ENCODE peak calls at places on chromosome 3, in seven cellular contexts. One of them, this sample, is unnamed.

GRCh38 chr3:179450901-179451334 is 352 bp downstream of the GNB4 start:
- DNase-seq in heart left ventricle: peak; percentile 78
- DNase-seq in GM13977: no peak
- DNase-seq in esophagus squamous epithelium: no peak
- DNase-seq in omental fat pad: no peak
- DNase-seq in PC-3: no peak
- DNase-seq in Calu3: no peak
- DNase-seq in this sample: no peak

GRCh38 chr3:9157651-9158383 is 91.6 kb downstream of the SRGAP3 start:
- DNase-seq in heart left ventricle: no peak
- DNase-seq in GM13977: no peak
- DNase-seq in esophagus squamous epithelium: no peak
- DNase-seq in omental fat pad: no peak
- DNase-seq in PC-3: no peak
- DNase-seq in Calu3: no peak
- DNase-seq in this sample: no peak

GRCh38 chr3:43953814-43954241 is 263.1 kb downstream of the ABHD5 start:
- DNase-seq in heart left ventricle: no peak
- DNase-seq in GM13977: no peak
- DNase-seq in esophagus squamous epithelium: no peak
- DNase-seq in omental fat pad: no peak
- DNase-seq in PC-3: peak; percentile 70
- DNase-seq in Calu3: no peak
- DNase-seq in this sample: no peak

GRCh38 chr3:168812234-168812633 is 716.5 kb upstream of the GOLIM4 start:
- DNase-seq in heart left ventricle: no peak
- DNase-seq in GM13977: no peak
- DNase-seq in esophagus squamous epithelium: no peak
- DNase-seq in omental fat pad: no peak
- DNase-seq in PC-3: no peak
- DNase-seq in Calu3: no peak
- DNase-seq in this sample: no peak

GRCh38 chr3:71101014-71101413 is 482.5 kb downstream of the FOXP1 start:
- DNase-seq in heart left ventricle: no peak
- DNase-seq in GM13977: no peak
- DNase-seq in esophagus squamous epithelium: no peak
- DNase-seq in omental fat pad: no peak
- DNase-seq in PC-3: peak; percentile 93
- DNase-seq in Calu3: no peak
- DNase-seq in this sample: no peak

GRCh38 chr3:50581459-50581842 is 12.1 kb downstream of the HEMK1 start:
- DNase-seq in heart left ventricle: no peak
- DNase-seq in GM13977: no peak
- DNase-seq in esophagus squamous epithelium: no peak
- DNase-seq in omental fat pad: no peak
- DNase-seq in PC-3: no peak
- DNase-seq in Calu3: no peak
- DNase-seq in this sample: no peak

GRCh38 chr3:133595341-133595740 is 21.9 kb downstream of the CDV3 start:
- DNase-seq in heart left ventricle: no peak
- DNase-seq in GM13977: no peak
- DNase-seq in esophagus squamous epithelium: no peak
- DNase-seq in omental fat pad: no peak
- DNase-seq in PC-3: peak; percentile 38
- DNase-seq in Calu3: no peak
- DNase-seq in this sample: no peak

GRCh38 chr3:189983612-189984011 is 137.1 kb downstream of the P3H2 start:
- DNase-seq in heart left ventricle: no peak
- DNase-seq in GM13977: no peak
- DNase-seq in esophagus squamous epithelium: no peak
- DNase-seq in omental fat pad: no peak
- DNase-seq in PC-3: no peak
- DNase-seq in Calu3: no peak
- DNase-seq in this sample: no peak

GRCh38 chr3:98561727-98562521 is 30.1 kb downstream of the GPR15 start:
- DNase-seq in heart left ventricle: no peak
- DNase-seq in GM13977: no peak
- DNase-seq in esophagus squamous epithelium: no peak
- DNase-seq in omental fat pad: no peak
- DNase-seq in PC-3: peak; percentile 50
- DNase-seq in Calu3: no peak
- DNase-seq in this sample: no peak

DNA sequence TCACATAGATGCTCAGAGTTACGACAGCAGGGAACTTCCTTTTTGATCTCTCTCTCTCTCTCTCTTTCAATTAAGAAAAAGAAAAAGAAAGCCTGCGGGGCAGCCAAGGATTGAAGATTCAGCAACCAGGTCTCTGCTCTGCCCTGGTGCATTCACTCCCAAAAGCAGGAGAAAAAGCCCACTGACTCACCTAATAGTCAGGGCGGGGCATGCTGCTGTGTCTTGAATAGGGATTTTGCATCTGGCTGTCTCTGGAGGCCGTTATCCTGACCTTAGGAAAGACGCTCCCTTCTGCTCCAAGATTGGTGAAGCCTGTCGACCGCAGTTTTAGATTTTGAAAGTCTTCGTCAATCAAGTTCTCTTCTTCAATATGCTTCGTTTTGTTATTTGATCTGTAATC is 20.8 kb upstream of the ITGB5 start:
- DNase-seq in heart left ventricle: no peak
- DNase-seq in GM13977: no peak
- DNase-seq in esophagus squamous epithelium: no peak
- DNase-seq in omental fat pad: no peak
- DNase-seq in PC-3: no peak
- DNase-seq in Calu3: no peak
- DNase-seq in this sample: no peak
- TF ChIP-seq CTCF in heart left ventricle: no peak
- TF ChIP-seq CTCF in GM13977: no peak
- TF ChIP-seq CTCF in esophagus squamous epithelium: no peak
- TF ChIP-seq CTCF in omental fat pad: no peak
- TF ChIP-seq CTCF in PC-3: no peak
- TF ChIP-seq CTCF in Calu3: no peak
- TF ChIP-seq CTCF in this sample: no peak

DNA sequence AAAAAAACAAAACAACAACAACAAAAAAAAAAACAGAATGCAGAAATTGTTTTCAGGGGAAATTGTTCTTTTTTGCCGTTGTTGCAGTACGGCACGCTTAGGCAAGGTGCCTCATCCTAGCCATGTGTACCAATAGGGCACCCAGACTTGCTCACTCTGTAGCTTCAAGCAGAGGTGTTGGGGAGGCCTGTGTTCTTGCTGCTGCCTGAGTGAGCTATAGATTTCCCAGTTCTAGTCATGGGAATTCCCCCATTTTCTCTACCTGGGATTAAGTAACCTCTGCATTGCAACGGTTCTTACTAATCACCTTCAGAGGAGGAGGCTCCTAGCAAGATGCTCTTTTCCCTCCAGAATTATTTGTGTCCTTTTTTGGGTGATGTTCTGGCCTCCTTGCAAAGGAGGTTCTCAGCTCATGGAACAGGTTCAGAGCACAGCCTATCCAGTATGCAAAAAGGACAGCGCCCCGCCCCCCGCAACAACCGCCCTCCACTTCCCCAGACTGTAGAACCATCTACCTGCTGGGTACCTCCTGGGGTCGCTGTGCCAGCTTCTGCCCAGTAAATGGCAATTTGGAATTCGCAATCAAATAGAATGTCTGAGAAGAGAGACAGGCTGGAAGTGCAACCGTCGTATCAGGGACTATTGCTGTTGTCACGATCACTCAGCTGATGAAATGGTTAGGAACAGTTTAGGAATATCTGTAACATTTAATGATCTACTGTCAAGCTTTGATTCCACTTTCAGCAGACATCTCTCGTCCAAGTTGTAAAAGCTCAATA is 13.1 kb upstream of the PARL start:
- DNase-seq in heart left ventricle: no peak
- DNase-seq in GM13977: no peak
- DNase-seq in esophagus squamous epithelium: no peak
- DNase-seq in omental fat pad: no peak
- DNase-seq in PC-3: no peak
- DNase-seq in Calu3: no peak
- DNase-seq in this sample: no peak
- TF ChIP-seq CTCF in heart left ventricle: no peak
- TF ChIP-seq CTCF in GM13977: peak; percentile 17
- TF ChIP-seq CTCF in esophagus squamous epithelium: no peak
- TF ChIP-seq CTCF in omental fat pad: no peak
- TF ChIP-seq CTCF in PC-3: peak; percentile 39
- TF ChIP-seq CTCF in Calu3: no peak
- TF ChIP-seq CTCF in this sample: no peak

DNA sequence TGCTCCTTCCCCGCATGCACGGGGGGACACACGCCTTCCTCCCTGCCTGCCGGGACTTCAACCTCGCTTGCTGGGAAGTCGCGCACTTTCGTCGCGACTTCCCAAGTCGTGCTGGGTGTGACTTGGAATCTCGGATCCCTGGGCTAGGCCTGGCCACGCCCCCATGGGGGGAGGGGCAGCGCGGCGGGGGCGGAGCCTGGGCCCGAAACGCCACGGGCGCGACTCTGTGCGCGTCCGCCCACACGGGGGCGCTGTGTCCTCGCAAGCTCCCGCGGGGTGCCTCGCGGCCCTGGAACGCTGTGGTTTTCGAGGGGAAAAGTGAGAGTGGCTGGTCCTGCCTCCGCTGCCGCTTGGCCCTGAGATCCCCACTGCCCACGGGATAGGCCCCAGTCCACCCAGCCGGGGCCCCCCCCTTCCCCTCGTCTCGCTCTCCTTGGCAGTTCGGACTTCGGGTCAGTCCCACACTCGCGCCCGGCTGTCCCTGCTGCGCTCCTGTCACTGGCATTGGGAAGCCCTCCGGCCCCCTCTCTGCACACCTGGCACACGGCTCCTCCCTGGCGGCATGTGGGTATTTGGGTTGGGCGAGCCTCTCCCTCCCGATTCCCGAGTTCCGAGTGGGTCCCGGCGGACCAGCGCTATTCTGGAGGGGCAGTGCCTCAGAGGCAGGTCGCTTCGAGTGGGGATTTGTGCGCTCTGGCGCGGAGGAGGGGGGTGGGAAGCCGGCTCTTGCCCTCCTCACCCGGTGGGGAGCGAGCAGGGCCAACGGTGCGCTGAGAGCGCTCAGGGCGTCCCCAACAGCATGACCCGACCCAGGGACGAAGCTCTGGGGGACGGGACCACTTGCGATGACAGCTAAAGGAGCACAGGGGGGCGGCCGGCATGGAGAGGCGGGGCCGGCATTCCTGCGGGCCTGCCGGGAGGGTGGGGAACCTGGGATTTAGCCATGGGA is 23.6 kb downstream of the SEC61A1 start:
- DNase-seq in heart left ventricle: peak; percentile 95
- DNase-seq in GM13977: peak; percentile 87
- DNase-seq in esophagus squamous epithelium: no peak
- DNase-seq in omental fat pad: peak; percentile 88
- DNase-seq in PC-3: no peak
- DNase-seq in Calu3: peak; percentile 82
- DNase-seq in this sample: no peak
- TF ChIP-seq CTCF in heart left ventricle: peak; percentile 99
- TF ChIP-seq CTCF in GM13977: peak; percentile 95
- TF ChIP-seq CTCF in esophagus squamous epithelium: peak; percentile 95
- TF ChIP-seq CTCF in omental fat pad: no peak
- TF ChIP-seq CTCF in PC-3: peak; percentile 14
- TF ChIP-seq CTCF in Calu3: peak; percentile 82
- TF ChIP-seq CTCF in this sample: peak; percentile 76

DNA sequence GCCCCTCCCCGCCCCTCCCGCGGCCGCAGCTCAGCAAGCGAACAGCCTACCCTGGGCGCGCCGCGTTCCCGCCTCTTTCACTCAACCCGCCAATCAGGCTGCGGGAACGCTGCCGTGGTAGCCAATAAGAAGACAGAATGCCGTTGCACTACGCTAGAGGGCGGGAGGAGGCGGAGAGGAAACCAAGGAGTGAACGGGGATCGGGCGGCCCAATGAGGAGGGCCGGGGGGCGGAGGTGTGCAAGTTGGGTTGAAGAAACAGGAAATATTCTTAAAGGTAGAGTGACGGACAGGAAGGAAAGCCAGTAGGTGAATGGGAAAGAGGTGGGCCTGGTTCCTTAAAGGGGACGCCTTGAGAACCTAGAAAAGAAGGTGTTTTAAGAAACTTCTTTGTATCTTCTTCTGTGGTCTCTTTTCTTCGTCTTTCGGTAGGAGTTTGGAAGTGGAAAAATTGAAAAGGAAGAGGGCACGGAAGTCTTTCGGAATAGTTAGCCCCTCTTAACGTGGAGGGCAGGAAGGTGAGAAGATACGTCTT is 283 bp upstream of the USF3 start:
- DNase-seq in heart left ventricle: peak; percentile 99
- DNase-seq in GM13977: peak; percentile 99
- DNase-seq in esophagus squamous epithelium: peak; percentile 97
- DNase-seq in omental fat pad: peak; percentile 93
- DNase-seq in PC-3: peak; percentile 99
- DNase-seq in Calu3: peak; percentile 98
- DNase-seq in this sample: peak; percentile 99
- TF ChIP-seq CTCF in heart left ventricle: no peak
- TF ChIP-seq CTCF in GM13977: no peak
- TF ChIP-seq CTCF in esophagus squamous epithelium: no peak
- TF ChIP-seq CTCF in omental fat pad: no peak
- TF ChIP-seq CTCF in PC-3: no peak
- TF ChIP-seq CTCF in Calu3: no peak
- TF ChIP-seq CTCF in this sample: peak; percentile 22

DNA sequence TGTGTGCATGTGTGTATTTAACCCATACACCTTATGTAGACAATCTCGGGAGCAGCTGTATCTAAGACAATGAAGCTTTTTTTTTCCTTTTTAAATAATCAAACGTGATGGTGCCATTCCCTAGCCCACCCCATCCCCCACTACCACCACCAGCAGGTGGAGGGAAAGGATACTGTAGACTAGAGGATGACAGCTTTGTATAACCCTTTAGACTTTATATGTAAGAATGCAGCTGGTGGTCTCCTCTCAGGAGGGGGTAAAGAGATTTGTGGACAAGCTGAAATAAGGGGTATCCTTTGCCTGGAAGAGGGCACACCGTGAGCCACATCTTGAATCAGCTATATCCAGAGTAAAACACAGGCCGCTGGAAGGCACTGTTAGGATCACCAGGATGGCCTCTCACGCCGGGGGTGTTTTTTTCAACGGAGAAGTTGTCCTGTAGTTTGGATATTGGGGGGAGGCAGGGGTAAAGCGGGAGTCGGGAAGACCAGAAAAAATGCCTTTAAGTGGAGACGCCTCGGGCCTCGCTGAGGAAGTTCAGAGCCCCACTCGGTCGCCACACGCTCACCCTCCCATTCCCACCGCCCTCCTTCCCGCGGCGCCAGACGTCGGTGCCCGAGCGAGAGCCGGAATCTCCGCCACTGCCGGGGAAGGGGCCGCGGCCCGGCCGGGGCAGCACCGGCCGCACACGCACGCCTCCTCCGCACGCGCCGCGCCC is 1.0 kb downstream of the KPNA4 start:
- DNase-seq in heart left ventricle: no peak
- DNase-seq in GM13977: peak; percentile 25
- DNase-seq in esophagus squamous epithelium: no peak
- DNase-seq in omental fat pad: no peak
- DNase-seq in PC-3: peak; percentile 20
- DNase-seq in Calu3: peak; percentile 48
- DNase-seq in this sample: no peak
- TF ChIP-seq CTCF in heart left ventricle: no peak
- TF ChIP-seq CTCF in GM13977: no peak
- TF ChIP-seq CTCF in esophagus squamous epithelium: no peak
- TF ChIP-seq CTCF in omental fat pad: no peak
- TF ChIP-seq CTCF in PC-3: no peak
- TF ChIP-seq CTCF in Calu3: no peak
- TF ChIP-seq CTCF in this sample: no peak

This sample was measured in BJ.